ENCODE peak calls at places on chromosome X, in seven cellular contexts. O is left cardiac atrium, N is EH, T is progenitor cell of endocrine pancreas, W is GM03348, S is ACHN, M is PC-9. L is an unnamed sample.

GRCh38 chrX:139112432-139112831 is 400.9 kb upstream of the FGF13 start:
- DNase-seq in O (no peak), N (no peak), T (no peak), W (peak), S (no peak), M (no peak), L (no peak)

GRCh38 chrX:105608745-105609144 is 213.6 kb upstream of the NRK start:
- DNase-seq in O (no peak), N (no peak), T (no peak), W (no peak), S (no peak), M (no peak), L (no peak)

GRCh38 chrX:37302569-37302968 is 46.6 kb upstream of the PRRG1 start:
- DNase-seq in O (peak), N (peak), T (no peak), W (peak), S (peak), M (no peak), L (no peak)

GRCh38 chrX:22135994-22136684 is 104.0 kb downstream of the PHEX start:
- DNase-seq in O (no peak), N (peak), T (no peak), W (peak), S (peak), M (peak), L (no peak)

GRCh38 chrX:1391370-1391706 is 575 bp downstream of the SLC25A6 start:
- DNase-seq in O (no peak), N (no peak), T (peak), W (peak), S (no peak), M (peak), L (no peak)

GRCh38 chrX:77953708-77954107 is 15.7 kb downstream of the PGAM4 start:
- DNase-seq in O (no peak), N (peak), T (no peak), W (no peak), S (no peak), M (peak), L (no peak)

GRCh38 chrX:129701624-129702069 is 37.1 kb upstream of the XPNPEP2 start:
- DNase-seq in O (peak), N (no peak), T (no peak), W (peak), S (no peak), M (no peak), L (no peak)

GRCh38 chrX:17086317-17086716 is 139.9 kb downstream of the REPS2 start:
- DNase-seq in O (no peak), N (no peak), T (no peak), W (no peak), S (no peak), M (no peak), L (no peak)

GRCh38 chrX:10017866-10018265 is 50.7 kb downstream of the CLDN34 start:
- DNase-seq in O (no peak), N (peak), T (no peak), W (peak), S (peak), M (peak), L (no peak)

GRCh38 chrX:50161143-50161542 is 39.7 kb downstream of the AKAP4 start:
- DNase-seq in O (no peak), N (no peak), T (no peak), W (no peak), S (no peak), M (no peak), L (no peak)

GRCh38 chrX:47026198-47026597 is 52.0 kb upstream of the RGN start:
- DNase-seq in O (no peak), N (no peak), T (no peak), W (no peak), S (no peak), M (no peak), L (no peak)

GRCh38 chrX:115561605-115562491 is 874 bp downstream of the PLS3 start:
- DNase-seq in O (peak), N (peak), T (peak), W (peak), S (peak), M (peak), L (no peak)

GRCh38 chrX:153722704-153723350 is 1.4 kb downstream of the BCAP31 start:
- DNase-seq in O (no peak), N (peak), T (no peak), W (no peak), S (no peak), M (peak), L (no peak)

GRCh38 chrX:41029332-41029731 is 55.9 kb upstream of the USP9X start:
- DNase-seq in O (no peak), N (peak), T (no peak), W (no peak), S (no peak), M (no peak), L (no peak)

GRCh38 chrX:100819837-100820666 is at the start of gene CSTF2:
- DNase-seq in O (peak), N (peak), T (peak), W (peak), S (peak), M (peak), L (peak)

GRCh38 chrX:81900522-81900921 is 698.6 kb downstream of the SH3BGRL start:
- DNase-seq in O (no peak), N (no peak), T (no peak), W (no peak), S (no peak), M (no peak), L (no peak)

GRCh38 chrX:53481816-53482485 is 47.8 kb upstream of the HSD17B10 start:
- DNase-seq in O (peak), N (peak), T (peak), W (peak), S (peak), M (no peak), L (peak)

GRCh38 chrX:9197231-9197630 is 163.3 kb upstream of the FAM9B start:
- DNase-seq in O (no peak), N (peak), T (no peak), W (no peak), S (no peak), M (no peak), L (no peak)